ENCODE peak calls at places on chromosomes 2 and 18, in nine cellular contexts. C is neuronal stem cell; I is natural killer cell; G is activated CD8-positive, alpha-beta memory T cell treated with anti-CD3 and anti-CD28 coated beads for 48 hours; N is CD4-positive, alpha-beta T cell; Y is nucleus accumbens; L is stimulated activated CD8-positive, alpha-beta memory T cell treated with anti-CD3 and anti-CD28 coated beads, Interleukin-7, amount 100 ng/mL, for 1 hour; J is retinal pigment epithelial cell; V is substantia nigra. Z is an unnamed sample.

GRCh38 chr2:85468096-85468703 is 49.7 kb downstream of the SH2D6 start:
- DNase-seq in C (no peak), I (no peak), Y (no peak), V (no peak), J (no peak), N (no peak), L (no peak), G (no peak), Z (peak; percentile 73)

GRCh38 chr18:78069784-78070664 is 820.4 kb downstream of the GALR1 start:
- DNase-seq in C (no peak), L (no peak), V (peak; percentile 7), N (no peak), I (no peak), J (no peak), G (no peak), Y (no peak), Z (no peak)

GRCh38 chr2:27494944-27495554 is at the start of gene FNDC4:
- DNase-seq in V (no peak), Y (no peak), G (no peak), L (no peak), C (peak; percentile 62), N (no peak), J (no peak), I (no peak), Z (no peak)

GRCh38 chr18:48337053-48337452 is 72.1 kb downstream of the ZBTB7C start:
- DNase-seq in V (no peak), I (no peak), N (no peak), G (no peak), C (no peak), L (no peak), Y (no peak), J (no peak), Z (no peak)

GRCh38 chr2:219688560-219689445 is 61.4 kb downstream of the SLC4A3 start:
- DNase-seq in V (no peak), C (no peak), L (no peak), J (peak; percentile 95), G (no peak), Y (no peak), I (no peak), N (no peak), Z (no peak)

GRCh38 chr2:127106998-127107621 is at the start of gene BIN1:
- DNase-seq in L (peak; percentile 32), J (peak; percentile 79), V (peak; percentile 91), C (peak; percentile 94), G (peak; percentile 43), N (peak; percentile 61), I (peak; percentile 65), Y (peak; percentile 86), Z (peak; percentile 51)

GRCh38 chr2:69685321-69686048 is 41.9 kb upstream of the AAK1 start:
- DNase-seq in Y (no peak), V (no peak), N (no peak), G (no peak), L (peak; percentile 2), C (no peak), I (no peak), J (no peak), Z (no peak)

GRCh38 chr2:111068435-111069058 is 52.2 kb upstream of the BCL2L11 start:
- DNase-seq in G (no peak), V (no peak), I (no peak), Y (no peak), L (no peak), J (no peak), N (no peak), C (no peak), Z (no peak)

GRCh38 chr2:215832791-215833190 is 180.6 kb downstream of the MREG start:
- DNase-seq in C (no peak), L (no peak), I (no peak), Y (no peak), G (no peak), V (no peak), N (no peak), J (no peak), Z (no peak)

GRCh38 chr2:8312861-8313768 is 368.7 kb upstream of the ID2 start:
- DNase-seq in C (peak; percentile 20), I (no peak), L (no peak), N (no peak), G (no peak), J (peak; percentile 21), Y (no peak), V (no peak), Z (peak; percentile 22)

GRCh38 chr2:174153757-174154680 is 94.3 kb downstream of the OLA1 start:
- DNase-seq in J (no peak), I (no peak), G (no peak), V (no peak), C (no peak), L (no peak), N (no peak), Y (no peak), Z (no peak)

GRCh38 chr2:174634130-174635014 is 36.8 kb upstream of the WIPF1 start:
- DNase-seq in C (no peak), J (no peak), V (no peak), Y (no peak), N (peak; percentile 18), L (peak; percentile 14), I (peak; percentile 39), G (peak; percentile 47), Z (no peak)

GRCh38 chr2:168645696-168646095 is 156.7 kb upstream of the NOSTRIN start:
- DNase-seq in N (no peak), I (no peak), C (no peak), G (no peak), Y (no peak), V (no peak), L (no peak), J (no peak), Z (no peak)

GRCh38 chr2:203535078-203535783 is at the start of gene RAPH1:
- DNase-seq in J (peak; percentile 31), L (peak; percentile 10), Y (peak; percentile 54), C (peak; percentile 76), V (peak; percentile 52), G (peak; percentile 18), I (peak; percentile 33), N (peak; percentile 53), Z (peak; percentile 61)

GRCh38 chr2:16152101-16152927 is 212.0 kb downstream of the MYCN start:
- DNase-seq in L (no peak), G (no peak), N (no peak), V (no peak), J (no peak), I (no peak), C (no peak), Y (no peak), Z (no peak)

GRCh38 chr2:24050041-24050655 is 607 bp downstream of the FKBP1B start:
- DNase-seq in I (no peak), G (no peak), Y (no peak), L (no peak), N (peak; percentile 4), V (no peak), C (peak; percentile 23), J (no peak), Z (no peak)

GRCh38 chr2:187547353-187547979 is 6.8 kb downstream of the TFPI start:
- DNase-seq in Y (no peak), V (no peak), N (no peak), L (no peak), I (no peak), G (no peak), C (no peak), J (peak; percentile 72), Z (peak; percentile 90)

GRCh38 chr2:238433941-238434845 is 7.5 kb downstream of the ASB1 start:
- DNase-seq in L (no peak), G (no peak), V (no peak), I (no peak), C (no peak), Y (no peak), J (no peak), N (no peak), Z (no peak)

GRCh38 chr2:121196132-121196848 is 88.7 kb downstream of the TFCP2L1 start:
- DNase-seq in G (no peak), J (no peak), Y (no peak), N (no peak), C (no peak), I (no peak), L (no peak), V (no peak), Z (no peak)

GRCh38 chr18:59659486-59660187 is 37.6 kb downstream of the CCBE1 start:
- DNase-seq in V (no peak), Y (no peak), L (no peak), J (no peak), C (no peak), N (no peak), I (no peak), G (no peak), Z (no peak)

GRCh38 chr2:199370150-199370780 is 87.5 kb downstream of the SATB2 start:
- DNase-seq in L (no peak), V (no peak), J (no peak), N (no peak), Y (no peak), G (no peak), C (no peak), I (no peak), Z (no peak)

GRCh38 chr2:123380536-123380935 is 644.6 kb upstream of the CNTNAP5 start:
- DNase-seq in Y (no peak), N (no peak), L (no peak), V (no peak), J (no peak), G (no peak), I (no peak), C (no peak), Z (no peak)

GRCh38 chr2:163345795-163346573 is 389.8 kb downstream of the FIGN start:
- DNase-seq in G (no peak), C (peak; percentile 65), N (no peak), I (no peak), Y (no peak), J (no peak), L (no peak), V (no peak), Z (peak; percentile 33)

GRCh38 chr2:64035067-64035942 is 16.1 kb upstream of the VPS54 start:
- DNase-seq in L (no peak), G (no peak), C (no peak), Y (no peak), V (no peak), N (no peak), J (no peak), I (no peak), Z (no peak)

GRCh38 chr2:240877460-240878340 is 9.1 kb downstream of the AGXT start:
- DNase-seq in N (no peak), J (no peak), C (no peak), Y (no peak), V (no peak), I (no peak), L (no peak), G (no peak), Z (no peak)

GRCh38 chr2:95274291-95275150 is at the start of gene PROM2:
- DNase-seq in C (no peak), L (no peak), J (no peak), V (no peak), I (peak; percentile 9), G (no peak), N (no peak), Y (no peak), Z (no peak)

GRCh38 chr2:48755473-48755872 is at the start of gene LHCGR:
- DNase-seq in J (no peak), I (no peak), Y (no peak), G (no peak), L (no peak), N (no peak), V (no peak), C (no peak), Z (no peak)

GRCh38 chr18:74082476-74083070 is 65.1 kb downstream of the FBXO15 start:
- DNase-seq in V (peak; percentile 66), I (no peak), C (peak; percentile 8), N (peak; percentile 53), L (peak; percentile 19), J (peak; percentile 9), Y (peak; percentile 12), G (no peak), Z (no peak)

GRCh38 chr2:105747254-105747909 is 2.7 kb downstream of the NCK2 start:
- DNase-seq in C (no peak), J (no peak), L (no peak), I (no peak), Y (no peak), V (no peak), G (no peak), N (no peak), Z (no peak)

GRCh38 chr2:181231151-181231550 is 226.0 kb upstream of the ITGA4 start:
- DNase-seq in L (no peak), V (no peak), N (no peak), G (no peak), C (no peak), Y (no peak), J (no peak), I (no peak), Z (no peak)

GRCh38 chr2:47072728-47073191 is 82.3 kb downstream of the STPG4 start:
- DNase-seq in L (no peak), Y (no peak), J (no peak), V (no peak), C (no peak), N (no peak), G (no peak), I (no peak), Z (no peak)

Z was measured in epithelial cell of proximal tubule.